ENCODE peak calls at places on chromosomes 1 and 21, in six cellular contexts. T is neuronal stem cell, G is mesenchymal stem cell, J is H1, W is IMR-90, L is trophoblast cell. S is an unnamed sample.

GRCh38 chr1:8118031-8118451 is 91.9 kb upstream of the ERRFI1 start:
- DNase-seq in T (no peak), G (peak; percentile 71), J (no peak), W (no peak), L (peak; percentile 87), S (peak; percentile 84)

GRCh38 chr1:93846151-93846928 is 32.7 kb downstream of the DNTTIP2 start:
- DNase-seq in T (peak; percentile 69), G (no peak), J (no peak), W (peak; percentile 74), L (peak; percentile 71), S (peak; percentile 91)

GRCh38 chr1:228346731-228347130 is 59.9 kb downstream of the TRIM11 start:
- DNase-seq in T (no peak), G (no peak), J (no peak), W (no peak), L (no peak), S (no peak)

GRCh38 chr1:219374636-219375035 is 201.0 kb downstream of the LYPLAL1 start:
- DNase-seq in T (no peak), G (no peak), J (no peak), W (peak; percentile 39), L (no peak), S (no peak)

GRCh38 chr1:42439940-42440339 is 15.9 kb downstream of the ZMYND12 start:
- DNase-seq in T (no peak), G (no peak), J (no peak), W (peak; percentile 82), L (no peak), S (no peak)

GRCh38 chr1:208409171-208409570 is 165.0 kb upstream of the PLXNA2 start:
- DNase-seq in T (no peak), G (no peak), J (no peak), W (no peak), L (no peak), S (no peak)

GRCh38 chr1:175376194-175376593 is 183.6 kb upstream of the KIAA0040 start:
- DNase-seq in T (no peak), G (peak; percentile 52), J (no peak), W (no peak), L (no peak), S (peak; percentile 60)

GRCh38 chr1:203150511-203151297 is 23.2 kb downstream of the ADORA1 start:
- DNase-seq in T (no peak), G (no peak), J (no peak), W (no peak), L (no peak), S (peak; percentile 58)

GRCh38 chr21:45073301-45074047 is 906 bp upstream of the ADARB1 start:
- DNase-seq in T (no peak), G (peak; percentile 49), J (no peak), W (peak; percentile 44), L (peak; percentile 33), S (no peak)

GRCh38 chr1:161096015-161096414 is 2.1 kb upstream of the KLHDC9 start:
- DNase-seq in T (no peak), G (no peak), J (no peak), W (no peak), L (no peak), S (no peak)

GRCh38 chr21:44898011-44898493 is 22.6 kb downstream of the ITGB2 start:
- DNase-seq in T (no peak), G (no peak), J (no peak), W (no peak), L (no peak), S (no peak)

GRCh38 chr1:152566681-152567080 is at the start of gene LCE3E:
- DNase-seq in T (no peak), G (no peak), J (no peak), W (no peak), L (peak; percentile 25), S (no peak)

GRCh38 chr1:162218975-162219374 is 149.5 kb downstream of the NOS1AP start:
- DNase-seq in T (no peak), G (no peak), J (no peak), W (no peak), L (no peak), S (no peak)

GRCh38 chr1:159915571-159916239 is 9.6 kb downstream of the TAGLN2 start:
- DNase-seq in T (no peak), G (no peak), J (no peak), W (no peak), L (peak; percentile 90), S (peak; percentile 96)

GRCh38 chr1:236287757-236288619 is 6.2 kb upstream of the ERO1B start:
- DNase-seq in T (peak; percentile 49), G (peak; percentile 6), J (peak; percentile 49), W (no peak), L (no peak), S (peak; percentile 87)

GRCh38 chr1:9118186-9118585 is 10.7 kb downstream of the GPR157 start:
- DNase-seq in T (no peak), G (no peak), J (no peak), W (no peak), L (no peak), S (no peak)

GRCh38 chr1:29179641-29180184 is 2.0 kb downstream of the SRSF4 start:
- DNase-seq in T (no peak), G (peak; percentile 40), J (no peak), W (no peak), L (no peak), S (no peak)

GRCh38 chr1:155078496-155079209 is at the start of gene EFNA3:
- DNase-seq in T (peak; percentile 78), G (peak; percentile 42), J (no peak), W (peak; percentile 42), L (no peak), S (no peak)

GRCh38 chr1:207863893-207864535 is 46.9 kb downstream of the CD34 start:
- DNase-seq in T (no peak), G (no peak), J (no peak), W (no peak), L (no peak), S (no peak)

GRCh38 chr1:161119017-161119378 is 1.1 kb downstream of the NIT1 start:
- DNase-seq in T (no peak), G (no peak), J (no peak), W (no peak), L (no peak), S (peak; percentile 71)

GRCh38 chr1:154767315-154768240 is 102.5 kb downstream of the KCNN3 start:
- DNase-seq in T (no peak), G (peak; percentile 75), J (no peak), W (peak; percentile 72), L (peak; percentile 92), S (peak; percentile 38)

GRCh38 chr1:66490817-66491216 is 43.1 kb upstream of the SGIP1 start:
- DNase-seq in T (no peak), G (peak; percentile 46), J (no peak), W (peak; percentile 63), L (no peak), S (no peak)

GRCh38 chr1:8134546-8135235 is 108.6 kb upstream of the ERRFI1 start:
- DNase-seq in T (no peak), G (peak; percentile 66), J (no peak), W (no peak), L (no peak), S (no peak)

GRCh38 chr1:915295-916172 is 8.2 kb upstream of the SAMD11 start:
- DNase-seq in T (no peak), G (no peak), J (no peak), W (no peak), L (no peak), S (no peak)

GRCh38 chr21:37365657-37366487 is 701 bp upstream of the DYRK1A start:
- DNase-seq in T (peak; percentile 75), G (peak; percentile 69), J (no peak), W (peak; percentile 45), L (peak; percentile 91), S (peak; percentile 87)

GRCh38 chr21:43971992-43972255 is 40.2 kb upstream of the TRAPPC10 start:
- DNase-seq in T (no peak), G (no peak), J (no peak), W (no peak), L (no peak), S (no peak)

GRCh38 chr1:115089443-115090340 is at the start of gene TSPAN2:
- DNase-seq in T (peak; percentile 79), G (no peak), J (peak; percentile 91), W (peak; percentile 59), L (no peak), S (peak; percentile 94)
- H2BK120ac ChIP-seq in T (peak within 1 kb of the TSS; percentile 38), G (no peak within 1 kb of the TSS), J (no peak within 1 kb of the TSS), W (peak within 1 kb of the TSS; percentile 28), L (peak within 1 kb of the TSS; percentile 21), S (no peak within 1 kb of the TSS)

GRCh38 chr1:204407314-204407971 is 4.2 kb downstream of the PPP1R15B start:
- DNase-seq in T (no peak), G (peak; percentile 23), J (no peak), W (no peak), L (no peak), S (peak; percentile 42)

GRCh38 chr1:204409878-204410763 is 1.5 kb downstream of the PPP1R15B start:
- DNase-seq in T (no peak), G (no peak), J (no peak), W (no peak), L (no peak), S (no peak)

GRCh38 chr1:204408074-204408507 is 3.5 kb downstream of the PPP1R15B start:
- DNase-seq in T (no peak), G (peak; percentile 70), J (no peak), W (peak; percentile 74), L (no peak), S (no peak)

GRCh38 chr1:204408602-204409001 is 3.0 kb downstream of the PPP1R15B start:
- DNase-seq in T (no peak), G (no peak), J (no peak), W (no peak), L (no peak), S (no peak)

GRCh38 chr1:204409111-204409510 is 2.5 kb downstream of the PPP1R15B start:
- DNase-seq in T (no peak), G (peak; percentile 37), J (no peak), W (no peak), L (no peak), S (no peak)
- H3K23ac ChIP-seq in T (no peak overlapping the region), G (no peak overlapping the region), J (no peak overlapping the region), W (peak overlapping the region; percentile 91), L (no peak overlapping the region), S (peak overlapping the region; percentile 83)

GRCh38 chr1:7070389-7071029 is 285.3 kb downstream of the CAMTA1 start:
- DNase-seq in T (peak; percentile 59), G (peak; percentile 66), J (peak; percentile 60), W (peak; percentile 72), L (peak; percentile 38), S (peak; percentile 86)
- H3K4me3 ChIP-seq in T (peak overlapping the region; percentile 27), G (no peak overlapping the region), J (peak overlapping the region; percentile 55), W (peak overlapping the region; percentile 19), L (no peak overlapping the region), S (no peak overlapping the region)

DNA sequence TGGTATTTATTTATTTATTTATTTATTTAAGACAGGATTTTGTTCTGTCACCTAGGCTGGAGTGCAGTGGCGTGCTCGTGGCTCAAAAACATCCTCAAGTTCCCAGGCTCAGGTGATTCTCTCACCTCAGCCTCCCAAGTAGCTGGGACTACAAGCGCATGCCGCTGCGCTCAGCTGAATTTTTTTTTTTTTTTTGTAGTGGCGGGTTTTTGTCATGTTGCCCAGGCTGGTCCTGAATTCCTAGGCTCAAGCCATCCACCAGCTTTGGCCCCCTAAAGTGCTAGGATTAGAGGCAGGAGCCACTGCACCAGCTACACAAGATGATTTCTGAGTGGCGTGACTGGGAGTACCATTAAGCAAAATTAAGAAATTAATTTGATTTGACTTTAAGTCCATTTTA is 31.7 kb downstream of the CNST start:
- DNase-seq in T (no peak), G (no peak), J (no peak), W (no peak), L (no peak), S (no peak)
- H2BK120ac ChIP-seq in T (no peak overlapping the region), G (no peak overlapping the region), J (no peak overlapping the region), W (no peak overlapping the region), L (no peak overlapping the region), S (no peak overlapping the region)